ENCODE peak calls at places on chromosomes 11 and 22, in ten cellular contexts. One of them, this sample, is unnamed.
A peak's percentile ranks its signal among the peaks of the same experiment; 100 is the strongest.

GRCh38 chr11:2300936-2301630 is 635 bp downstream of the C11orf21 start:
- DNase-seq in NB4: peak; percentile 78
- DNase-seq in ovary: no peak
- DNase-seq in SJSA1: peak; percentile 47
- DNase-seq in HepG2: no peak
- DNase-seq in HAP-1: no peak
- DNase-seq in thoracic aorta: no peak
- DNase-seq in foreskin fibroblast: no peak
- DNase-seq in naive thymus-derived CD4-positive, alpha-beta T cell: no peak
- DNase-seq in fibroblast of mammary gland: no peak
- DNase-seq in this sample: no peak

GRCh38 chr11:74559934-74560309 is 32.5 kb upstream of the POLD3 start:
- DNase-seq in fibroblast of mammary gland: peak; percentile 10
- DNase-seq in thoracic aorta: no peak
- DNase-seq in HAP-1: no peak
- DNase-seq in NB4: no peak
- DNase-seq in naive thymus-derived CD4-positive, alpha-beta T cell: no peak
- DNase-seq in foreskin fibroblast: no peak
- DNase-seq in SJSA1: no peak
- DNase-seq in HepG2: no peak
- DNase-seq in ovary: no peak
- DNase-seq in this sample: no peak

GRCh38 chr11:118973985-118974384 is 2.4 kb downstream of the FOXR1 start:
- DNase-seq in foreskin fibroblast: no peak
- DNase-seq in SJSA1: no peak
- DNase-seq in naive thymus-derived CD4-positive, alpha-beta T cell: no peak
- DNase-seq in thoracic aorta: no peak
- DNase-seq in ovary: no peak
- DNase-seq in HepG2: no peak
- DNase-seq in fibroblast of mammary gland: no peak
- DNase-seq in HAP-1: no peak
- DNase-seq in NB4: no peak
- DNase-seq in this sample: no peak

GRCh38 chr22:45125198-45125597 is 38.5 kb upstream of the NUP50 start:
- DNase-seq in NB4: no peak
- DNase-seq in ovary: no peak
- DNase-seq in HAP-1: no peak
- DNase-seq in foreskin fibroblast: peak; percentile 79
- DNase-seq in SJSA1: peak; percentile 55
- DNase-seq in naive thymus-derived CD4-positive, alpha-beta T cell: no peak
- DNase-seq in thoracic aorta: no peak
- DNase-seq in HepG2: no peak
- DNase-seq in fibroblast of mammary gland: peak; percentile 85
- DNase-seq in this sample: no peak

GRCh38 chr11:12813371-12814225 is 139.4 kb downstream of the TEAD1 start:
- DNase-seq in foreskin fibroblast: peak; percentile 83
- DNase-seq in NB4: no peak
- DNase-seq in ovary: peak; percentile 83
- DNase-seq in HepG2: no peak
- DNase-seq in HAP-1: no peak
- DNase-seq in fibroblast of mammary gland: peak; percentile 89
- DNase-seq in thoracic aorta: no peak
- DNase-seq in SJSA1: no peak
- DNase-seq in naive thymus-derived CD4-positive, alpha-beta T cell: no peak
- DNase-seq in this sample: no peak

GRCh38 chr22:26907366-26907765 is 250.0 kb downstream of the MIAT start:
- DNase-seq in NB4: no peak
- DNase-seq in HepG2: no peak
- DNase-seq in SJSA1: no peak
- DNase-seq in ovary: no peak
- DNase-seq in thoracic aorta: no peak
- DNase-seq in HAP-1: no peak
- DNase-seq in foreskin fibroblast: no peak
- DNase-seq in naive thymus-derived CD4-positive, alpha-beta T cell: no peak
- DNase-seq in fibroblast of mammary gland: no peak
- DNase-seq in this sample: no peak

GRCh38 chr11:75311858-75312288 is 39.6 kb downstream of the ARRB1 start:
- DNase-seq in NB4: no peak
- DNase-seq in fibroblast of mammary gland: peak; percentile 83
- DNase-seq in HAP-1: no peak
- DNase-seq in naive thymus-derived CD4-positive, alpha-beta T cell: no peak
- DNase-seq in SJSA1: no peak
- DNase-seq in foreskin fibroblast: peak; percentile 25
- DNase-seq in ovary: no peak
- DNase-seq in thoracic aorta: peak; percentile 28
- DNase-seq in HepG2: no peak
- DNase-seq in this sample: no peak

GRCh38 chr11:17343907-17344306 is 7.7 kb upstream of the NCR3LG1 start:
- DNase-seq in SJSA1: no peak
- DNase-seq in foreskin fibroblast: peak; percentile 93
- DNase-seq in ovary: no peak
- DNase-seq in HAP-1: no peak
- DNase-seq in NB4: no peak
- DNase-seq in fibroblast of mammary gland: peak; percentile 89
- DNase-seq in naive thymus-derived CD4-positive, alpha-beta T cell: no peak
- DNase-seq in thoracic aorta: no peak
- DNase-seq in HepG2: no peak
- DNase-seq in this sample: no peak

GRCh38 chr11:47271961-47272661 is 2.2 kb downstream of the MADD start:
- DNase-seq in ovary: no peak
- DNase-seq in foreskin fibroblast: no peak
- DNase-seq in NB4: peak; percentile 17
- DNase-seq in naive thymus-derived CD4-positive, alpha-beta T cell: no peak
- DNase-seq in fibroblast of mammary gland: no peak
- DNase-seq in HepG2: no peak
- DNase-seq in SJSA1: no peak
- DNase-seq in thoracic aorta: no peak
- DNase-seq in HAP-1: no peak
- DNase-seq in this sample: no peak

GRCh38 chr11:47270331-47271271 is 668 bp downstream of the MADD start:
- DNase-seq in thoracic aorta: no peak
- DNase-seq in SJSA1: no peak
- DNase-seq in NB4: peak; percentile 63
- DNase-seq in naive thymus-derived CD4-positive, alpha-beta T cell: peak; percentile 19
- DNase-seq in ovary: no peak
- DNase-seq in foreskin fibroblast: peak; percentile 64
- DNase-seq in HepG2: peak; percentile 49
- DNase-seq in HAP-1: peak; percentile 23
- DNase-seq in fibroblast of mammary gland: peak; percentile 74
- DNase-seq in this sample: peak; percentile 37

GRCh38 chr11:47272706-47273105 is 2.8 kb downstream of the MADD start:
- DNase-seq in HepG2: no peak
- DNase-seq in HAP-1: no peak
- DNase-seq in fibroblast of mammary gland: peak; percentile 17
- DNase-seq in NB4: peak; percentile 41
- DNase-seq in naive thymus-derived CD4-positive, alpha-beta T cell: no peak
- DNase-seq in foreskin fibroblast: peak; percentile 59
- DNase-seq in thoracic aorta: no peak
- DNase-seq in ovary: no peak
- DNase-seq in SJSA1: no peak
- DNase-seq in this sample: no peak

GRCh38 chr11:47269829-47270305 is at the start of gene MADD:
- DNase-seq in SJSA1: peak; percentile 82
- DNase-seq in ovary: peak; percentile 87
- DNase-seq in NB4: peak; percentile 94
- DNase-seq in HepG2: peak; percentile 65
- DNase-seq in thoracic aorta: peak; percentile 33
- DNase-seq in foreskin fibroblast: peak; percentile 96
- DNase-seq in HAP-1: peak; percentile 72
- DNase-seq in fibroblast of mammary gland: peak; percentile 74
- DNase-seq in naive thymus-derived CD4-positive, alpha-beta T cell: peak; percentile 88
- DNase-seq in this sample: no peak

DNA sequence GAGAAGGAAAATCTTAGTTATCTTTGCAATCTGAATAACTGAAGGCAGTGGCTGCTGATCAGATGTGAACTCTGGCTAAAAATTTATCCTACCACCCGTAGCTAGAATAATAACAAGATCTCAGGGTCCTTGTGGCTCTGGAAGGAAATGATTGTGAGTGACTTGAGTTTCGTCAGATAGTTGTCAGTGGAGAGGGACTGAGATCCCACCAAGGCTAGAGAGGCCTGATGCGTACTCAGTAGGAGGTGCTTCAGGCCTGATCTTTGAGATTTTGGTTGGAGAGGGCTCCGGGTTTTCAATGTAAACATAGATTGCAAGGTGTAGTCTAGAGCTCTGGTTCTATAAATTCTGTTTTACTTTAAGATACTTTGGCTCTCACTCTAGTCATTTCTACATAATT is 1.4 kb downstream of the MADD start:
- DNase-seq in foreskin fibroblast: no peak
- DNase-seq in fibroblast of mammary gland: no peak
- DNase-seq in HAP-1: no peak
- DNase-seq in thoracic aorta: no peak
- DNase-seq in naive thymus-derived CD4-positive, alpha-beta T cell: no peak
- DNase-seq in SJSA1: no peak
- DNase-seq in HepG2: no peak
- DNase-seq in NB4: peak; percentile 21
- DNase-seq in ovary: no peak
- DNase-seq in this sample: no peak
- H3K4me3 ChIP-seq in foreskin fibroblast: peak overlapping the region; percentile 49
- H3K4me3 ChIP-seq in fibroblast of mammary gland: no peak overlapping the region
- H3K4me3 ChIP-seq in HAP-1: peak overlapping the region; percentile 57
- H3K4me3 ChIP-seq in thoracic aorta: peak overlapping the region; percentile 94
- H3K4me3 ChIP-seq in naive thymus-derived CD4-positive, alpha-beta T cell: peak overlapping the region; percentile 65
- H3K4me3 ChIP-seq in SJSA1: no peak overlapping the region
- H3K4me3 ChIP-seq in HepG2: peak overlapping the region; percentile 82
- H3K4me3 ChIP-seq in NB4: peak overlapping the region; percentile 94
- H3K4me3 ChIP-seq in ovary: no peak overlapping the region
- H3K4me3 ChIP-seq in this sample: peak overlapping the region; percentile 58

GRCh38 chr22:50546326-50547230 is 879 bp downstream of the KLHDC7B start:
- DNase-seq in NB4: no peak
- DNase-seq in naive thymus-derived CD4-positive, alpha-beta T cell: no peak
- DNase-seq in foreskin fibroblast: no peak
- DNase-seq in ovary: no peak
- DNase-seq in HAP-1: no peak
- DNase-seq in SJSA1: no peak
- DNase-seq in HepG2: no peak
- DNase-seq in thoracic aorta: no peak
- DNase-seq in fibroblast of mammary gland: no peak
- DNase-seq in this sample: no peak

GRCh38 chr22:50545522-50546325 is at the start of gene KLHDC7B:
- DNase-seq in HepG2: no peak
- DNase-seq in HAP-1: no peak
- DNase-seq in foreskin fibroblast: no peak
- DNase-seq in ovary: no peak
- DNase-seq in thoracic aorta: no peak
- DNase-seq in naive thymus-derived CD4-positive, alpha-beta T cell: no peak
- DNase-seq in SJSA1: no peak
- DNase-seq in NB4: peak; percentile 60
- DNase-seq in fibroblast of mammary gland: no peak
- DNase-seq in this sample: no peak

GRCh38 chr22:50544746-50545253 is 899 bp upstream of the KLHDC7B start:
- DNase-seq in NB4: peak; percentile 42
- DNase-seq in HAP-1: no peak
- DNase-seq in thoracic aorta: no peak
- DNase-seq in fibroblast of mammary gland: no peak
- DNase-seq in naive thymus-derived CD4-positive, alpha-beta T cell: no peak
- DNase-seq in foreskin fibroblast: no peak
- DNase-seq in ovary: no peak
- DNase-seq in HepG2: no peak
- DNase-seq in SJSA1: no peak
- DNase-seq in this sample: no peak

GRCh38 chr22:50542416-50542927 is 3.2 kb upstream of the KLHDC7B start:
- DNase-seq in HAP-1: no peak
- DNase-seq in thoracic aorta: no peak
- DNase-seq in NB4: peak; percentile 93
- DNase-seq in HepG2: no peak
- DNase-seq in foreskin fibroblast: no peak
- DNase-seq in SJSA1: no peak
- DNase-seq in naive thymus-derived CD4-positive, alpha-beta T cell: no peak
- DNase-seq in ovary: no peak
- DNase-seq in fibroblast of mammary gland: peak; percentile 64
- DNase-seq in this sample: no peak

DNA sequence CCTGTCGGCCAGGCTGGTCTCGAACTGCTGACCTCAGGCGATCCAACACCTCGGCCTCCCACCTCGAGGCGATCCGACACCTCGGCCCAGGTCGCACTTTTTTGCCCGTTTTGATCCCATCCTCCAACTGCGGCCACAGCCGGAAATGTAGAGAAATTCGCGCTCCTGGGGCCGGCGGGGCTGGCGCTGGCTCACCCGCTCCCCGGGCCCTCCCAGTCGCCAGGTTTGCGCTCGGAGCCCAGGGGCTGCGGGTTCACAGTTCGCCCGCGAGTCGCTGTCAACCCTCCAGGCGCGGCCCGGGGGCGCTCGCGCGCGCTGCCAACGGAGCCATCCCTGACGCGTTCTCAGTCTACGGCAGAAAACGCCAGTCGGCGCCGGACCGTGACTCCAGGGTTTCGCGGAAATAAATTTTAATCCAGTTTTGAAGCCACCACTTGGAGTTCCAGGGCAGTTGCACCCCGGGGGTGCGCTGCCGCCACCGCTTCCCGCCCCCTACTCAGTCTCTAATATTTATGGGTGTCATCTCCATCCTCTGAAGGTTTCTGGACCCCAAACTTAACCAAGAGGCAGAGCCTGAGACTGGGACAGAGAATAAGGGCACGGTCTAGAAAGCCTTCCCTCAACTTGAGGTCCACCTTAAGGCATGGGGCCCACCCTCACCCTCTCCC is 1.5 kb upstream of the KLHDC7B start:
- DNase-seq in ovary: no peak
- DNase-seq in HAP-1: peak; percentile 76
- DNase-seq in thoracic aorta: no peak
- DNase-seq in foreskin fibroblast: peak; percentile 85
- DNase-seq in HepG2: no peak
- DNase-seq in naive thymus-derived CD4-positive, alpha-beta T cell: peak; percentile 60
- DNase-seq in SJSA1: no peak
- DNase-seq in fibroblast of mammary gland: peak; percentile 63
- DNase-seq in NB4: peak; percentile 91
- DNase-seq in this sample: no peak
- H3K4me3 ChIP-seq in ovary: no peak overlapping the region
- H3K4me3 ChIP-seq in HAP-1: peak overlapping the region; percentile 22
- H3K4me3 ChIP-seq in thoracic aorta: peak overlapping the region; percentile 54
- H3K4me3 ChIP-seq in foreskin fibroblast: no peak overlapping the region
- H3K4me3 ChIP-seq in HepG2: no peak overlapping the region
- H3K4me3 ChIP-seq in naive thymus-derived CD4-positive, alpha-beta T cell: peak overlapping the region; percentile 67
- H3K4me3 ChIP-seq in SJSA1: no peak overlapping the region
- H3K4me3 ChIP-seq in fibroblast of mammary gland: peak overlapping the region; percentile 15
- H3K4me3 ChIP-seq in NB4: no peak overlapping the region
- H3K4me3 ChIP-seq in this sample: no peak overlapping the region

DNA sequence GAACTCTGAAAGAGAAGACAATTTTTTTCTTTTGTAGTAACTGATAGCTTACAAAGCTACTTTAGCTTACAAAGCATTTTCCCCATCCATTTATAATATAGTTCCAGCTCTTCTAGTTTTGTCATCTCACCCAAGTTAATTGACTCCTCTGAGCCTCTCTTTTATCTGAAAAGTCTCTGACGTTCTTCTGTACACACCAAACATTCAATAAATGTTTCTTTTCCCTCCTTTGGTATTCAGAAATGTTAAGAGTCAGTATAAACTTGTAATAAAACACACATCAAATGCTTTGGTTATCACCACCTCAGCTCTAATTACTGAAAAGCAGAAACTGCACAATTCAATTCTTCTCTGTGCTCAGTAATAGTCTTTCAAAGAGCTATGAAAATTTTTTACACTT is 5.9 kb downstream of the CCDC90B start:
- DNase-seq in NB4: no peak
- DNase-seq in HAP-1: no peak
- DNase-seq in fibroblast of mammary gland: no peak
- DNase-seq in HepG2: no peak
- DNase-seq in naive thymus-derived CD4-positive, alpha-beta T cell: no peak
- DNase-seq in ovary: no peak
- DNase-seq in SJSA1: no peak
- DNase-seq in thoracic aorta: no peak
- DNase-seq in foreskin fibroblast: no peak
- DNase-seq in this sample: no peak
- H3K4me3 ChIP-seq in NB4: no peak overlapping the region
- H3K4me3 ChIP-seq in HAP-1: no peak overlapping the region
- H3K4me3 ChIP-seq in fibroblast of mammary gland: no peak overlapping the region
- H3K4me3 ChIP-seq in HepG2: no peak overlapping the region
- H3K4me3 ChIP-seq in naive thymus-derived CD4-positive, alpha-beta T cell: no peak overlapping the region
- H3K4me3 ChIP-seq in ovary: no peak overlapping the region
- H3K4me3 ChIP-seq in SJSA1: no peak overlapping the region
- H3K4me3 ChIP-seq in thoracic aorta: no peak overlapping the region
- H3K4me3 ChIP-seq in foreskin fibroblast: no peak overlapping the region
- H3K4me3 ChIP-seq in this sample: no peak overlapping the region

DNA sequence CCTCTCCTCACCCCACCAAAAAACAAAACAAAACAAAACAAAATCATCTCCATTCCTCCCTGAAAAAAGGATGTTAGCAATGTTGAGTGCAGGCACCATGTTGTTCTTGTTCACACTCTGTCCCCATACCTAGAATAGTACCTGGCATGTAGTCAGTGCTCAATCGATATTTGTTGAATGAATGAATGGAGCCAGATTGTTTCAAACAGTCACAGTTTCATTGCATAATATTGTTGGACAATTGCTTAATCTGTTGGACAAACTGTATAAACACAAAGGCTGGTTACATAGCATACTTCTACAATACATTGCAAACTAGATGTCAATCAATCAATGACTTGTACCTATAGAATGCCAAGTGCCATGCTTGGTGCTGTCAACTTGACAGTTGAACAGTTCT is 38.4 kb upstream of the SESN3 start:
- DNase-seq in fibroblast of mammary gland: peak; percentile 18
- DNase-seq in naive thymus-derived CD4-positive, alpha-beta T cell: no peak
- DNase-seq in SJSA1: no peak
- DNase-seq in thoracic aorta: no peak
- DNase-seq in HepG2: no peak
- DNase-seq in foreskin fibroblast: peak; percentile 16
- DNase-seq in ovary: no peak
- DNase-seq in NB4: no peak
- DNase-seq in HAP-1: no peak
- DNase-seq in this sample: no peak
- H3K4me3 ChIP-seq in fibroblast of mammary gland: no peak overlapping the region
- H3K4me3 ChIP-seq in naive thymus-derived CD4-positive, alpha-beta T cell: no peak overlapping the region
- H3K4me3 ChIP-seq in SJSA1: no peak overlapping the region
- H3K4me3 ChIP-seq in thoracic aorta: no peak overlapping the region
- H3K4me3 ChIP-seq in HepG2: no peak overlapping the region
- H3K4me3 ChIP-seq in foreskin fibroblast: no peak overlapping the region
- H3K4me3 ChIP-seq in ovary: no peak overlapping the region
- H3K4me3 ChIP-seq in NB4: no peak overlapping the region
- H3K4me3 ChIP-seq in HAP-1: no peak overlapping the region
- H3K4me3 ChIP-seq in this sample: no peak overlapping the region